ENCODE peak calls at places on chromosome 5, in ten cellular contexts. D, L, Y, G, I, C, T, P, H and S are unnamed samples.

GRCh38 chr5:78779771-78780616 is 131.4 kb upstream of the LHFPL2 start:
- DNase-seq in L (no peak), C (peak; percentile 84), T (no peak), Y (no peak), H (peak; percentile 79), D (no peak), I (peak; percentile 75), G (no peak), P (no peak), S (no peak)

GRCh38 chr5:176524987-176525386 is 12.2 kb downstream of the RNF44 start:
- DNase-seq in I (no peak), G (no peak), Y (no peak), D (no peak), H (no peak), L (no peak), P (no peak), T (no peak), C (no peak), S (no peak)

GRCh38 chr5:74295141-74295540 is 345.4 kb downstream of the ENC1 start:
- DNase-seq in T (no peak), L (no peak), Y (no peak), P (no peak), G (no peak), C (no peak), I (no peak), H (no peak), D (no peak), S (no peak)

GRCh38 chr5:176175101-176175852 is 62.9 kb upstream of the SIMC1 start:
- DNase-seq in D (no peak), T (no peak), C (no peak), Y (no peak), I (no peak), H (no peak), G (no peak), P (no peak), L (no peak), S (no peak)

GRCh38 chr5:98965226-98965625 is 36.4 kb upstream of the CHD1 start:
- DNase-seq in P (no peak), C (no peak), G (no peak), L (no peak), T (no peak), Y (no peak), I (no peak), H (no peak), D (no peak), S (no peak)

GRCh38 chr5:160693831-160694473 is 158.1 kb downstream of the ATP10B start:
- DNase-seq in H (peak; percentile 25), G (no peak), T (no peak), P (no peak), C (no peak), I (no peak), Y (no peak), D (no peak), L (no peak), S (no peak)

GRCh38 chr5:156475831-156476551 is 149.0 kb downstream of the SGCD start:
- DNase-seq in L (no peak), H (peak; percentile 25), I (peak; percentile 78), D (no peak), C (peak; percentile 91), P (peak; percentile 40), Y (no peak), T (no peak), G (no peak), S (no peak)

GRCh38 chr5:5523066-5523505 is 100.6 kb downstream of the ICE1 start:
- DNase-seq in C (peak; percentile 3), T (no peak), H (no peak), P (no peak), L (no peak), Y (no peak), D (no peak), G (no peak), I (no peak), S (no peak)

GRCh38 chr5:139140631-139141071 is 57.5 kb downstream of the SIL1 start:
- DNase-seq in D (no peak), T (no peak), I (no peak), P (no peak), C (peak; percentile 18), G (no peak), Y (no peak), L (no peak), H (no peak), S (no peak)

GRCh38 chr5:139138790-139139189 is 59.4 kb downstream of the SIL1 start:
- DNase-seq in G (no peak), P (no peak), I (no peak), T (no peak), Y (peak; percentile 27), H (peak; percentile 70), D (no peak), C (peak; percentile 55), L (peak; percentile 71), S (no peak)

GRCh38 chr5:139138109-139138508 is 60.1 kb downstream of the SIL1 start:
- DNase-seq in C (peak; percentile 21), T (no peak), L (no peak), D (no peak), P (no peak), I (no peak), Y (no peak), G (no peak), H (peak; percentile 41), S (no peak)

GRCh38 chr5:139134906-139135305 is 63.3 kb downstream of the SIL1 start:
- DNase-seq in T (no peak), G (no peak), P (no peak), L (no peak), Y (no peak), C (no peak), I (no peak), D (no peak), H (no peak), S (no peak)

DNA sequence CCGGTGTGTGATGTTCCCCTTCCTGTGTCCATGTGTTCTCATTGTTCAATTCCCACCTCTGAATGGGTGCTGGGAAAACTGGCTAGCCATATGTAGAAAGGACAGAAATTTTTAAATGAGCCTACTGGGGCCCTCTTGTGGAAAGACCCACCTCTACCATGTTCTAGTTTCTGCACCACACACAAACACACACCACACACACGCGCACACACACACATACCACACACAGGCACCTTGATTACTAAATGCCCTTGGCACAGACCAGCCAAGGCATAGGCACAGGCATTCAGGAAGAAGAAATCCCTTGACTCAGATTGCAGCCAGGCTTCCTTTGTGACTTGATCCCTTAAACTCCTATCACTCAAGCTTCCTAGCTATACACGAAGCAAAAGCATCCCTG is 60.5 kb downstream of the SIL1 start:
- DNase-seq in T (no peak), H (peak; percentile 52), G (no peak), Y (no peak), C (peak; percentile 72), D (no peak), P (no peak), I (no peak), L (no peak), S (no peak)
- TF ChIP-seq CTCF in T (peak; percentile 44), H (peak; percentile 32), G (no peak), Y (peak; percentile 23), C (peak; percentile 46), D (peak; percentile 26), P (no peak), I (no peak), L (no peak), S (peak; percentile 40)

DNA sequence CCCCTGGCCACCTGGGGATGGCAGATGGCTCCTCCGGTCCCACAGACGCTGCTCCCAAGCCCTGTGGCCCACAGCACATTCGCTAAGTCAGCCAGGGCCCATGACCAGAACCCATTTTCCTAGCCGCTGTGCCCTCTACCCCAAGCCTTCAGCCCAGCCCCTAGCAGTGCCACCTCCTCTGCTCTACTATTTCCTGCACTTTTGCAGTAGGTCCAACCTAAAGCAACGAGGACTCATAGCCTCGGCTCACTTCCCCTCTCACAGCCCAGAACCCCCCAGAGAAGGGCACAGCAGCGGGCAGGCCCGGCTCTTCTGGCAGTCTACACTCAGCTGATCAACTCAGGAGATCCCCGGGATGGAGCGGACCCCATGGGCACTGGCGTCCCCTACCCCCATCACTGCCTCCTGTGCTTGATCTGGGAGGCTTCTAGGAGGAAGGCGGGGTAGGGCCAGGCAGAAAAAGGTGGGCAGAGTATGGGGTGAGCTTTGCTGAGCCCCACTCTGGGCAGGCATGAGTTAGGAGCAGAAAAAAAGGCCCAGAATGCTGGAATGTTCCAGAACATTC is 111.2 kb downstream of the ZNF354C start:
- DNase-seq in L (no peak), G (no peak), D (peak; percentile 26), C (no peak), T (no peak), P (no peak), I (no peak), Y (no peak), H (no peak), S (no peak)
- TF ChIP-seq CTCF in L (no peak), G (no peak), D (no peak), C (no peak), T (no peak), P (no peak), I (no peak), Y (no peak), H (no peak), S (no peak)

DNA sequence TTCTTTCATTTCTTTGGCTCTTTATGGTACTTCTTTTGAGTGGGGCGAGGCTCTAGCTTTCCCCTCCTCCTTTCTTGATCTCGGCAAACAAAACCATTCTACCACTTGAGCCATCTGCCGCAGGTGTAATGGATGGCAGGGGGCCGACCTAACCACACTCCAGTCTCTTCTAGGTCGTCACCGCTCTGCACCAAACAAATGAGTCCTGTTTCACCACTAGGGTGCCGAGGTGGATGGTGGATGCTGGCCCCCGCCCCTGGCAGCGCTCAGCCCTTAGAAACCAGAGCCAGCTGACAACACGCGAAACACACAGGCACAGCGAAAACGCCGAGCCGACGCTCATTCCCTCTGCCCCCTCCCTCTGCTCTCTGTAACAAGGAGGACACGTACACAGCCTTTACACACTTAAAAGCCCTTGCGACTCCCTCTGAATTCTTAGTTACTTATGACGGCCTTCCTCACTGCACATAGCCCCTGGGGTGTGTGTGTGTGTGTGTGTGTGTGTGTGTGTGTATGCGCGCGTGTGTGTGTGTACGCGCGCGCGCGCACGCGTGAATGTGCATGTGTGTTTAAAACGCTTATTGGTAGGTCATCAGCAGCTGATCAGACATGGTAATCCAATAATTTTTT is 199.4 kb downstream of the MEF2C start:
- DNase-seq in H (no peak), C (no peak), D (no peak), P (peak; percentile 49), L (no peak), T (no peak), G (no peak), I (no peak), Y (peak; percentile 78), S (no peak)
- TF ChIP-seq CTCF in H (no peak), C (no peak), D (no peak), P (peak; percentile 7), L (no peak), T (peak; percentile 45), G (no peak), I (no peak), Y (peak; percentile 40), S (peak; percentile 31)

DNA sequence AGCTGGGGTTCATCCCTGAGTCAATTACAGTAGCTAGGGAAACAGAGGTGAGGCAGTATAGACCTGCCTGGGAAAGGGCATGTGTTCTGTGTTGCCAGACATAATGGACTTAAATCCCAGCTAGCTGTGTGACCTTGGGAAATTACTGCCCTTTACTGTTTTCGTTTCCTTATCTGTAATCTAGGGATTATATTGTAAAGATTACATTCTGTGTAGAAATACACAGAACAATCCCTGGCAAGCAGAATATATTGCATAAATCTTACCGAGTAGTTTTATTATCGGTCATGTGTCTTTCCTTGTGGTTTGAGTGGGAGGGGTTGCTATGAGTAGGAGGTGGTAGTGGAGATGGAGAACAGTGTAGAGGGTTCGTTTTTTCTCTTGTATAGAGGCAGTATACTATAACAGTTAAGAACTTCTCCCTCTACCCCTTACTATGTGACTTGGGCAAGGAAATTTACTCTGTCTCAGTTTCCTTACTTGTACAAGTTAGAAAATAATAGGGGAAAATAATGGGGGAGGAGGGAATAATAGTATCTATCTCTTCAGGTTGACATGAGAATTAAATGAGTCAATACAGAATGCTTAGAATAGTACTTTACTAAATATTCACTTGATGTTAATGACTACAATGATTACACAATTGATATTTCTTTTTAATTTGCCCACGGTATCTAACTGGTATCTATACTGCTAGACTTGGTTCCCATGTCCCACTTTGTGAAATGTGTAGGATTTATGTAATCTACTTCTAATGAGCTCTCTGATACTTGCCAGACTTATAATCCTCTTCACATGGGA is 7.1 kb upstream of the DMXL1 start:
- DNase-seq in P (no peak), H (peak; percentile 60), I (no peak), C (peak; percentile 82), G (no peak), D (no peak), L (no peak), T (no peak), Y (no peak), S (no peak)
- TF ChIP-seq CTCF in P (no peak), H (no peak), I (no peak), C (no peak), G (no peak), D (no peak), L (no peak), T (no peak), Y (no peak), S (no peak)